ENCODE peak calls at places on chromosome 11, in seven cellular contexts. One of them, this sample, is unnamed.

GRCh38 chr11:14362613-14363012 is 3.6 kb upstream of the RRAS2 start:
- DNase-seq in mucosa of descending colon: no peak
- DNase-seq in heart left ventricle: no peak
- DNase-seq in AG04450: no peak
- DNase-seq in progenitor cell of endocrine pancreas: no peak
- DNase-seq in astrocyte: no peak
- DNase-seq in neural progenitor cell: no peak
- DNase-seq in this sample: no peak

GRCh38 chr11:128525411-128526243 is 61.7 kb downstream of the ETS1 start:
- DNase-seq in heart left ventricle: no peak
- DNase-seq in AG04450: no peak
- DNase-seq in astrocyte: peak
- DNase-seq in progenitor cell of endocrine pancreas: no peak
- DNase-seq in neural progenitor cell: peak
- DNase-seq in mucosa of descending colon: no peak
- DNase-seq in this sample: no peak

GRCh38 chr11:26319906-26320305 is 12.0 kb upstream of the ANO3 start:
- DNase-seq in progenitor cell of endocrine pancreas: no peak
- DNase-seq in mucosa of descending colon: no peak
- DNase-seq in heart left ventricle: no peak
- DNase-seq in neural progenitor cell: peak
- DNase-seq in astrocyte: no peak
- DNase-seq in AG04450: no peak
- DNase-seq in this sample: no peak

GRCh38 chr11:120132645-120133185 is 5.2 kb downstream of the TRIM29 start:
- DNase-seq in progenitor cell of endocrine pancreas: no peak
- DNase-seq in mucosa of descending colon: no peak
- DNase-seq in neural progenitor cell: no peak
- DNase-seq in astrocyte: no peak
- DNase-seq in AG04450: no peak
- DNase-seq in heart left ventricle: no peak
- DNase-seq in this sample: no peak

GRCh38 chr11:19049351-19049750 is 11.2 kb downstream of the MRGPRX2 start:
- DNase-seq in astrocyte: no peak
- DNase-seq in progenitor cell of endocrine pancreas: no peak
- DNase-seq in mucosa of descending colon: no peak
- DNase-seq in heart left ventricle: no peak
- DNase-seq in AG04450: no peak
- DNase-seq in neural progenitor cell: no peak
- DNase-seq in this sample: no peak

GRCh38 chr11:62687508-62688396 is 1.6 kb downstream of the LRRN4CL start:
- DNase-seq in neural progenitor cell: no peak
- DNase-seq in AG04450: no peak
- DNase-seq in mucosa of descending colon: no peak
- DNase-seq in progenitor cell of endocrine pancreas: no peak
- DNase-seq in astrocyte: no peak
- DNase-seq in heart left ventricle: peak
- DNase-seq in this sample: no peak

GRCh38 chr11:112929432-112929831 is 31.8 kb upstream of the NCAM1 start:
- DNase-seq in progenitor cell of endocrine pancreas: no peak
- DNase-seq in AG04450: no peak
- DNase-seq in neural progenitor cell: no peak
- DNase-seq in heart left ventricle: no peak
- DNase-seq in mucosa of descending colon: no peak
- DNase-seq in astrocyte: no peak
- DNase-seq in this sample: no peak

GRCh38 chr11:79205786-79206185 is 235.0 kb downstream of the TENM4 start:
- DNase-seq in AG04450: no peak
- DNase-seq in neural progenitor cell: no peak
- DNase-seq in heart left ventricle: no peak
- DNase-seq in astrocyte: no peak
- DNase-seq in progenitor cell of endocrine pancreas: no peak
- DNase-seq in mucosa of descending colon: no peak
- DNase-seq in this sample: no peak

GRCh38 chr11:63609971-63610580 is 4.2 kb downstream of the PLAAT3 start:
- DNase-seq in AG04450: no peak
- DNase-seq in astrocyte: peak
- DNase-seq in neural progenitor cell: no peak
- DNase-seq in progenitor cell of endocrine pancreas: no peak
- DNase-seq in mucosa of descending colon: no peak
- DNase-seq in heart left ventricle: no peak
- DNase-seq in this sample: no peak

GRCh38 chr11:110298298-110298765 is 1.9 kb upstream of the RDX start:
- DNase-seq in mucosa of descending colon: no peak
- DNase-seq in neural progenitor cell: no peak
- DNase-seq in astrocyte: no peak
- DNase-seq in AG04450: no peak
- DNase-seq in progenitor cell of endocrine pancreas: no peak
- DNase-seq in heart left ventricle: no peak
- DNase-seq in this sample: no peak

GRCh38 chr11:16154715-16155396 is 201.5 kb downstream of the SOX6 start:
- DNase-seq in AG04450: no peak
- DNase-seq in mucosa of descending colon: no peak
- DNase-seq in progenitor cell of endocrine pancreas: no peak
- DNase-seq in astrocyte: peak
- DNase-seq in neural progenitor cell: no peak
- DNase-seq in heart left ventricle: no peak
- DNase-seq in this sample: no peak

GRCh38 chr11:118313242-118313641 is 8.7 kb downstream of the CD3E start:
- DNase-seq in progenitor cell of endocrine pancreas: no peak
- DNase-seq in heart left ventricle: no peak
- DNase-seq in AG04450: no peak
- DNase-seq in astrocyte: no peak
- DNase-seq in mucosa of descending colon: no peak
- DNase-seq in neural progenitor cell: no peak
- DNase-seq in this sample: no peak

GRCh38 chr11:61639816-61640443 is 40.3 kb upstream of the DAGLA start:
- DNase-seq in heart left ventricle: no peak
- DNase-seq in mucosa of descending colon: no peak
- DNase-seq in progenitor cell of endocrine pancreas: no peak
- DNase-seq in AG04450: no peak
- DNase-seq in astrocyte: peak
- DNase-seq in neural progenitor cell: no peak
- DNase-seq in this sample: no peak

GRCh38 chr11:74953448-74953847 is 4.4 kb downstream of the SPCS2 start:
- DNase-seq in astrocyte: no peak
- DNase-seq in progenitor cell of endocrine pancreas: no peak
- DNase-seq in heart left ventricle: no peak
- DNase-seq in AG04450: no peak
- DNase-seq in mucosa of descending colon: no peak
- DNase-seq in neural progenitor cell: no peak
- DNase-seq in this sample: no peak

GRCh38 chr11:126607374-126607773 is 251.9 kb downstream of the ST3GAL4 start:
- DNase-seq in mucosa of descending colon: peak
- DNase-seq in neural progenitor cell: peak
- DNase-seq in AG04450: peak
- DNase-seq in progenitor cell of endocrine pancreas: peak
- DNase-seq in heart left ventricle: no peak
- DNase-seq in astrocyte: peak
- DNase-seq in this sample: no peak

GRCh38 chr11:67507242-67507890 is 596 bp downstream of the CDK2AP2 start:
- DNase-seq in heart left ventricle: no peak
- DNase-seq in astrocyte: peak
- DNase-seq in progenitor cell of endocrine pancreas: no peak
- DNase-seq in AG04450: peak
- DNase-seq in neural progenitor cell: peak
- DNase-seq in mucosa of descending colon: peak
- DNase-seq in this sample: no peak

GRCh38 chr11:126484266-126484665 is 128.8 kb downstream of the ST3GAL4 start:
- DNase-seq in heart left ventricle: no peak
- DNase-seq in neural progenitor cell: no peak
- DNase-seq in astrocyte: peak
- DNase-seq in mucosa of descending colon: no peak
- DNase-seq in AG04450: peak
- DNase-seq in progenitor cell of endocrine pancreas: no peak
- DNase-seq in this sample: no peak

GRCh38 chr11:71527576-71528210 is 626 bp downstream of the KRTAP5-7 start:
- DNase-seq in astrocyte: no peak
- DNase-seq in mucosa of descending colon: no peak
- DNase-seq in AG04450: no peak
- DNase-seq in heart left ventricle: no peak
- DNase-seq in neural progenitor cell: no peak
- DNase-seq in progenitor cell of endocrine pancreas: no peak
- DNase-seq in this sample: no peak

GRCh38 chr11:87263979-87264378 is 226.2 kb downstream of the TMEM135 start:
- DNase-seq in mucosa of descending colon: no peak
- DNase-seq in progenitor cell of endocrine pancreas: no peak
- DNase-seq in AG04450: no peak
- DNase-seq in astrocyte: no peak
- DNase-seq in neural progenitor cell: no peak
- DNase-seq in heart left ventricle: no peak
- DNase-seq in this sample: no peak

GRCh38 chr11:96607890-96608558 is 218.2 kb downstream of the JRKL start:
- DNase-seq in mucosa of descending colon: no peak
- DNase-seq in astrocyte: no peak
- DNase-seq in progenitor cell of endocrine pancreas: no peak
- DNase-seq in heart left ventricle: no peak
- DNase-seq in neural progenitor cell: no peak
- DNase-seq in AG04450: no peak
- DNase-seq in this sample: no peak

GRCh38 chr11:17873571-17873970 is 139.0 kb downstream of the KCNC1 start:
- DNase-seq in mucosa of descending colon: no peak
- DNase-seq in heart left ventricle: no peak
- DNase-seq in AG04450: no peak
- DNase-seq in astrocyte: no peak
- DNase-seq in progenitor cell of endocrine pancreas: no peak
- DNase-seq in neural progenitor cell: peak
- DNase-seq in this sample: no peak

GRCh38 chr11:47656284-47656915 is 14.0 kb upstream of the MTCH2 start:
- DNase-seq in mucosa of descending colon: no peak
- DNase-seq in astrocyte: no peak
- DNase-seq in neural progenitor cell: no peak
- DNase-seq in progenitor cell of endocrine pancreas: no peak
- DNase-seq in AG04450: no peak
- DNase-seq in heart left ventricle: no peak
- DNase-seq in this sample: no peak

GRCh38 chr11:57476883-57477506 is 16.7 kb downstream of the RTN4RL2 start:
- DNase-seq in astrocyte: peak
- DNase-seq in mucosa of descending colon: peak
- DNase-seq in heart left ventricle: no peak
- DNase-seq in neural progenitor cell: peak
- DNase-seq in progenitor cell of endocrine pancreas: no peak
- DNase-seq in AG04450: no peak
- DNase-seq in this sample: no peak

GRCh38 chr11:115912484-115912945 is 408.3 kb upstream of the CADM1 start:
- DNase-seq in neural progenitor cell: peak
- DNase-seq in heart left ventricle: no peak
- DNase-seq in mucosa of descending colon: no peak
- DNase-seq in progenitor cell of endocrine pancreas: no peak
- DNase-seq in astrocyte: no peak
- DNase-seq in AG04450: no peak
- DNase-seq in this sample: no peak
- TF ChIP-seq CTCF in neural progenitor cell: peak
- TF ChIP-seq CTCF in heart left ventricle: no peak
- TF ChIP-seq CTCF in mucosa of descending colon: no peak
- TF ChIP-seq CTCF in progenitor cell of endocrine pancreas: peak
- TF ChIP-seq CTCF in astrocyte: peak
- TF ChIP-seq CTCF in AG04450: peak
- TF ChIP-seq CTCF in this sample: no peak

GRCh38 chr11:44940835-44941234 is 9.8 kb downstream of the TP53I11 start:
- DNase-seq in mucosa of descending colon: no peak
- DNase-seq in astrocyte: no peak
- DNase-seq in progenitor cell of endocrine pancreas: no peak
- DNase-seq in neural progenitor cell: no peak
- DNase-seq in AG04450: no peak
- DNase-seq in heart left ventricle: no peak
- DNase-seq in this sample: no peak

GRCh38 chr11:44940424-44940823 is 10.3 kb downstream of the TP53I11 start:
- DNase-seq in AG04450: no peak
- DNase-seq in heart left ventricle: no peak
- DNase-seq in mucosa of descending colon: no peak
- DNase-seq in progenitor cell of endocrine pancreas: no peak
- DNase-seq in astrocyte: no peak
- DNase-seq in neural progenitor cell: no peak
- DNase-seq in this sample: no peak

GRCh38 chr11:44941286-44942021 is 9.2 kb downstream of the TP53I11 start:
- DNase-seq in mucosa of descending colon: no peak
- DNase-seq in astrocyte: no peak
- DNase-seq in heart left ventricle: no peak
- DNase-seq in progenitor cell of endocrine pancreas: no peak
- DNase-seq in AG04450: no peak
- DNase-seq in neural progenitor cell: no peak
- DNase-seq in this sample: no peak

GRCh38 chr11:44938066-44938691 is 12.5 kb downstream of the TP53I11 start:
- DNase-seq in mucosa of descending colon: no peak
- DNase-seq in AG04450: no peak
- DNase-seq in astrocyte: no peak
- DNase-seq in neural progenitor cell: no peak
- DNase-seq in progenitor cell of endocrine pancreas: no peak
- DNase-seq in heart left ventricle: no peak
- DNase-seq in this sample: no peak

GRCh38 chr11:44939673-44940072 is 11.0 kb downstream of the TP53I11 start:
- DNase-seq in mucosa of descending colon: no peak
- DNase-seq in astrocyte: no peak
- DNase-seq in heart left ventricle: no peak
- DNase-seq in neural progenitor cell: peak
- DNase-seq in progenitor cell of endocrine pancreas: no peak
- DNase-seq in AG04450: no peak
- DNase-seq in this sample: no peak
- TF ChIP-seq CTCF in mucosa of descending colon: no peak
- TF ChIP-seq CTCF in astrocyte: no peak
- TF ChIP-seq CTCF in heart left ventricle: peak
- TF ChIP-seq CTCF in neural progenitor cell: peak
- TF ChIP-seq CTCF in progenitor cell of endocrine pancreas: peak
- TF ChIP-seq CTCF in AG04450: peak
- TF ChIP-seq CTCF in this sample: no peak

GRCh38 chr11:45847908-45848316 is 637 bp downstream of the CRY2 start:
- DNase-seq in neural progenitor cell: peak
- DNase-seq in AG04450: no peak
- DNase-seq in progenitor cell of endocrine pancreas: peak
- DNase-seq in mucosa of descending colon: peak
- DNase-seq in astrocyte: peak
- DNase-seq in heart left ventricle: no peak
- DNase-seq in this sample: no peak
- TF ChIP-seq CTCF in neural progenitor cell: no peak
- TF ChIP-seq CTCF in AG04450: peak
- TF ChIP-seq CTCF in progenitor cell of endocrine pancreas: no peak
- TF ChIP-seq CTCF in mucosa of descending colon: no peak
- TF ChIP-seq CTCF in astrocyte: no peak
- TF ChIP-seq CTCF in heart left ventricle: no peak
- TF ChIP-seq CTCF in this sample: no peak

DNA sequence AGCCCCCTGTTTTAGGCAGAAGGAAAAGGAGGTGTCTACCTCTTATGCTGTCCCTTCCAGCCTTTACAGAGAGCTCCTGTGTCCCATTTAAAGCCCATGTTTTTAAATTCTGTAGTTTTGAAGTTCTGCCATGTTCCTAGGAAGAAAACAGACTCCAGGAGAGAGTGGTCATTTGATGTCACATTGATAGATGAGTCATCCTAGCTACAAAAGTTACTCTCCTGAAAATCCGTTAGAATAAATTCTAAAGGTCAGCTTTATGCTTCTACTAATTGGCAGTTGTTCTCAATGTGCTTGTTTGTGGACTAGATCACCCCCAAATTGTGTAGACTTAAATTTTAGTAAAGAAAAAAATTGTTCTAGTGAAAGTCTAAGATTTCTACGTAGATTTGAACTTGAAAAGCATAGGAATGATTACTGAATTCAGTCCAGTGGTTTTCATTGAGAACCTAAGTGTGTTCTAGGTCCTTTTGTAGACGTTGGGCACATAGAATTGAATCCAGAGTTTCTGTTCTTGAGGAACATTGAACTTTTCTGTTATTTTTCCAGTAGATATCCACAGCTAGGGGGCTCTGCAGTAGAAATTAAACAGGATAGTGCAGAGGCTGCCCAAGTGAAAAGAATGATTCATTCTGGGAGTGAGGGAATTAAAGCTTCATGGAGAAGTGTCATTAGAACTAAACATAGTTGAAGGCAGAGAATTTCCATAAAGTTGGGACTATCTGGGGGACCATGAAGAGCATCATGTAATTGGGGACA is 140.6 kb upstream of the RASSF10 start:
- DNase-seq in astrocyte: no peak
- DNase-seq in progenitor cell of endocrine pancreas: no peak
- DNase-seq in heart left ventricle: no peak
- DNase-seq in mucosa of descending colon: no peak
- DNase-seq in AG04450: no peak
- DNase-seq in neural progenitor cell: no peak
- DNase-seq in this sample: no peak
- TF ChIP-seq CTCF in astrocyte: peak
- TF ChIP-seq CTCF in progenitor cell of endocrine pancreas: peak
- TF ChIP-seq CTCF in heart left ventricle: no peak
- TF ChIP-seq CTCF in mucosa of descending colon: no peak
- TF ChIP-seq CTCF in AG04450: peak
- TF ChIP-seq CTCF in neural progenitor cell: peak
- TF ChIP-seq CTCF in this sample: no peak

This sample was measured in omental fat pad.